ENCODE peak calls at places on chromosome 5, in seven cellular contexts. V is IMR-90, P is fibroblast of lung, T is MM.1S, U is endodermal cell, R is keratinocyte, G is neuronal stem cell. F is an unnamed sample.

GRCh38 chr5:39063037-39063436 is 11.2 kb downstream of the RICTOR start:
- DNase-seq in V (no peak), P (no peak), T (no peak), U (no peak), R (no peak), G (no peak), F (no peak)

GRCh38 chr5:98108497-98108896 is 665.0 kb upstream of the RGMB start:
- DNase-seq in V (peak), P (peak), T (no peak), U (no peak), R (peak), G (no peak), F (no peak)

GRCh38 chr5:136014049-136014516 is 14.7 kb upstream of the TGFBI start:
- DNase-seq in V (no peak), P (peak), T (no peak), U (peak), R (no peak), G (no peak), F (no peak)

GRCh38 chr5:7813007-7813406 is 37.9 kb downstream of the CFAP90 start:
- DNase-seq in V (no peak), P (no peak), T (no peak), U (no peak), R (no peak), G (no peak), F (no peak)

GRCh38 chr5:72587909-72588308 is 80.7 kb upstream of the ZNF366 start:
- DNase-seq in V (peak), P (no peak), T (no peak), U (no peak), R (no peak), G (no peak), F (no peak)

GRCh38 chr5:125054106-125054505 is 307.7 kb upstream of the ZNF608 start:
- DNase-seq in V (peak), P (no peak), T (no peak), U (no peak), R (no peak), G (no peak), F (no peak)

GRCh38 chr5:170562166-170562565 is 58.3 kb downstream of the KCNIP1 start:
- DNase-seq in V (no peak), P (no peak), T (no peak), U (peak), R (no peak), G (no peak), F (no peak)

GRCh38 chr5:104312481-104312880 is 749.9 kb upstream of the NUDT12 start:
- DNase-seq in V (no peak), P (no peak), T (no peak), U (no peak), R (no peak), G (no peak), F (no peak)

GRCh38 chr5:127723571-127723970 is 20.4 kb downstream of the CCDC192 start:
- DNase-seq in V (no peak), P (peak), T (no peak), U (no peak), R (no peak), G (no peak), F (no peak)

GRCh38 chr5:132422720-132423442 is 53.4 kb downstream of the SLC22A5 start:
- DNase-seq in V (peak), P (peak), T (peak), U (peak), R (no peak), G (no peak), F (no peak)

GRCh38 chr5:154330097-154330667 is 115.6 kb upstream of the SAP30L start:
- DNase-seq in V (no peak), P (no peak), T (no peak), U (no peak), R (no peak), G (no peak), F (no peak)

GRCh38 chr5:6490693-6491092 is 42.0 kb downstream of the UBE2QL1 start:
- DNase-seq in V (no peak), P (no peak), T (no peak), U (no peak), R (no peak), G (no peak), F (no peak)

GRCh38 chr5:35974570-35974969 is 16.6 kb downstream of the UGT3A1 start:
- DNase-seq in V (no peak), P (no peak), T (no peak), U (no peak), R (no peak), G (no peak), F (no peak)

GRCh38 chr5:163509288-163510040 is 4.0 kb downstream of the MAT2B start:
- DNase-seq in V (peak), P (peak), T (no peak), U (no peak), R (peak), G (no peak), F (no peak)

GRCh38 chr5:76790632-76791290 is 28.1 kb upstream of the F2RL1 start:
- DNase-seq in V (peak), P (peak), T (no peak), U (no peak), R (peak), G (no peak), F (no peak)

GRCh38 chr5:133331866-133332731 is 280.2 kb downstream of the FSTL4 start:
- DNase-seq in V (no peak), P (no peak), T (no peak), U (no peak), R (no peak), G (no peak), F (no peak)

GRCh38 chr5:68849103-68849502 is 244.7 kb upstream of the SLC30A5 start:
- DNase-seq in V (no peak), P (no peak), T (no peak), U (no peak), R (no peak), G (no peak), F (no peak)

GRCh38 chr5:72596956-72597355 is 89.7 kb upstream of the ZNF366 start:
- DNase-seq in V (no peak), P (no peak), T (no peak), U (no peak), R (no peak), G (no peak), F (no peak)

GRCh38 chr5:131206772-131207171 is 36.0 kb downstream of the LYRM7 start:
- DNase-seq in V (no peak), P (no peak), T (no peak), U (no peak), R (no peak), G (no peak), F (no peak)

GRCh38 chr5:107812570-107813141 is 141.9 kb upstream of the EFNA5 start:
- DNase-seq in V (peak), P (peak), T (no peak), U (no peak), R (no peak), G (no peak), F (no peak)

GRCh38 chr5:131109540-131110255 is 55.4 kb downstream of the HINT1 start:
- DNase-seq in V (peak), P (peak), T (peak), U (peak), R (no peak), G (peak), F (peak)

GRCh38 chr5:153099328-153099727 is 391.1 kb upstream of the GRIA1 start:
- DNase-seq in V (no peak), P (no peak), T (no peak), U (peak), R (no peak), G (no peak), F (no peak)

GRCh38 chr5:1311443-1312055 is 16.7 kb upstream of the TERT start:
- DNase-seq in V (no peak), P (no peak), T (no peak), U (peak), R (no peak), G (no peak), F (no peak)

GRCh38 chr5:168131519-168131918 is 159.9 kb upstream of the WWC1 start:
- DNase-seq in V (no peak), P (no peak), T (no peak), U (no peak), R (no peak), G (no peak), F (no peak)

GRCh38 chr5:154302181-154302580 is 111.6 kb downstream of the GALNT10 start:
- DNase-seq in V (no peak), P (peak), T (no peak), U (peak), R (no peak), G (no peak), F (no peak)

GRCh38 chr5:65790371-65791163 is 68.6 kb downstream of the NLN start:
- DNase-seq in V (no peak), P (no peak), T (peak), U (no peak), R (no peak), G (no peak), F (no peak)

GRCh38 chr5:148085934-148086333 is 22.2 kb downstream of the SPINK5 start:
- DNase-seq in V (peak), P (no peak), T (no peak), U (no peak), R (no peak), G (no peak), F (no peak)

GRCh38 chr5:128649183-128649582 is 111.1 kb upstream of the FBN2 start:
- DNase-seq in V (peak), P (peak), T (no peak), U (no peak), R (no peak), G (no peak), F (no peak)

GRCh38 chr5:97093193-97093592 is 49.2 kb downstream of the LIX1 start:
- DNase-seq in V (no peak), P (no peak), T (no peak), U (no peak), R (no peak), G (no peak), F (no peak)

GRCh38 chr5:8827701-8828100 is 718.2 kb downstream of the SEMA5A start:
- DNase-seq in V (peak), P (peak), T (no peak), U (no peak), R (no peak), G (no peak), F (no peak)
- H3K9ac ChIP-seq in V (no peak), P (no peak), T (no peak), U (no peak), R (no peak), G (no peak), F (no peak)

GRCh38 chr5:138240690-138241385 is 27.7 kb upstream of the CDC23 start:
- DNase-seq in V (no peak), P (no peak), T (no peak), U (no peak), R (no peak), G (no peak), F (no peak)
- H3K4me3 ChIP-seq in V (no peak), P (no peak), T (no peak), U (no peak), R (no peak), G (no peak), F (no peak)

DNA sequence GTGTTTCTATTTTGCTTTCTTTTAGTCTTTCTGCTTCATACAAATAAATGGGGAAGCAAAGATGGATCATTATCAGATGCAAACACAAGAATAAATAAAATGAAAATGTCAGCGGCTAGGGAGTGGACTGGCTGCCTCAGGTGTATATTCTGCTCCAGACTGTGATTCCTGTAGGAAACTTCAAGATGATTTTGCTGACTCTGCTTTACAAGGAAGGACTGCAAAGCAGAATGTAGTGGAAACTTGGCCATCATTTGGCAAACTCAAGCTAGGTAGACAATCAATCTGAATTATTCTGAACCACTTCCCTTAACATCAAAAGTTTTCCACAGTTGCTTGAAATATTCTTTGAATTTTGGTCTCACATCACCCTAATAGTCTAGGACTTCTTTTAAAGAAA is 38.1 kb upstream of the NREP start:
- DNase-seq in V (no peak), P (no peak), T (no peak), U (no peak), R (no peak), G (no peak), F (no peak)
- H3K9ac ChIP-seq in V (no peak), P (no peak), T (no peak), U (no peak), R (no peak), G (no peak), F (no peak)

DNA sequence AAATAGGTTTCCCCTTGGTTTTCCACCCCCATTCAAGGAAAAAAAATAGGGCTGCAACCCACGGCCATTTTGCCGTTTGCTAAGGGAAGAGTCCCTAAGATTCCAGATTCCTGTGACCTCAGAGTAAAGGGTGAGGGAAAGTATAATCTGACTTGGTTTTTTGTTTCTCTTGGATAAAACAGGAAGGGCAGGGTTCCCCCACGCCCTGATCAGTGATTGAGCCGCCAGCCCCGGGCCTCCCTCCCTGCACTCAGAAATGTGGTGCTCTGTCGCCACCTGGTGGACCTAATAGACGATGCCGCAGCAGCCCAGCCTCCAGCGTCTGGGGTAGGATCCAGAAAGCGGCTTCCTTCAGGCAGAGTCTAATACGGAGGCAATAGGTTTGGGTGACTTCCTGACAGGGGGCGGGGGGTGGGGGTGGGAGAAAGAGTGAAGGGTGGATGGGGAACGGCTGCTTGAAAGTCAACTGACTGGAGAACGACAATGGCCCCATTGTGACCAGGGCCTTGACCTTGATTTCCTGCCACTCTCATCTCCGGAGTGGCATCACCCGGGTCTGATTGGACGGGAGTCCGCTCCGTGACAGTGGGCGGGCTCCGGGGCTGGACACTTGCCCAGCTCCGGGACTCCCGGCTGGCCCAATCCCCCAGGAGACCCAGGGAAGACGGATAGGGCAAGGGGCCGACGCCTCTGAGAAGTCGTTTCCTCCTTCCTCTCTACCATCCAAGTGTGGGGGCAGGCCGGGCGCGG is 17.8 kb upstream of the CYSTM1 start:
- DNase-seq in V (peak), P (peak), T (peak), U (peak), R (no peak), G (peak), F (no peak)
- H3K4me3 ChIP-seq in V (peak), P (peak), T (peak), U (no peak), R (no peak), G (peak), F (peak)

GRCh38 chr5:175688352-175689146 is 30.7 kb downstream of the HRH2 start:
- DNase-seq in V (no peak), P (no peak), T (no peak), U (peak), R (no peak), G (no peak), F (no peak)
- H3K9ac ChIP-seq in V (no peak), P (no peak), T (no peak), U (no peak), R (no peak), G (no peak), F (no peak)

GRCh38 chr5:179166886-179167841 is 107.0 kb downstream of the ZNF354C start:
- DNase-seq in V (peak), P (peak), T (no peak), U (peak), R (no peak), G (peak), F (no peak)
- H3K4me3 ChIP-seq in V (no peak), P (no peak), T (no peak), U (no peak), R (no peak), G (no peak), F (no peak)

DNA sequence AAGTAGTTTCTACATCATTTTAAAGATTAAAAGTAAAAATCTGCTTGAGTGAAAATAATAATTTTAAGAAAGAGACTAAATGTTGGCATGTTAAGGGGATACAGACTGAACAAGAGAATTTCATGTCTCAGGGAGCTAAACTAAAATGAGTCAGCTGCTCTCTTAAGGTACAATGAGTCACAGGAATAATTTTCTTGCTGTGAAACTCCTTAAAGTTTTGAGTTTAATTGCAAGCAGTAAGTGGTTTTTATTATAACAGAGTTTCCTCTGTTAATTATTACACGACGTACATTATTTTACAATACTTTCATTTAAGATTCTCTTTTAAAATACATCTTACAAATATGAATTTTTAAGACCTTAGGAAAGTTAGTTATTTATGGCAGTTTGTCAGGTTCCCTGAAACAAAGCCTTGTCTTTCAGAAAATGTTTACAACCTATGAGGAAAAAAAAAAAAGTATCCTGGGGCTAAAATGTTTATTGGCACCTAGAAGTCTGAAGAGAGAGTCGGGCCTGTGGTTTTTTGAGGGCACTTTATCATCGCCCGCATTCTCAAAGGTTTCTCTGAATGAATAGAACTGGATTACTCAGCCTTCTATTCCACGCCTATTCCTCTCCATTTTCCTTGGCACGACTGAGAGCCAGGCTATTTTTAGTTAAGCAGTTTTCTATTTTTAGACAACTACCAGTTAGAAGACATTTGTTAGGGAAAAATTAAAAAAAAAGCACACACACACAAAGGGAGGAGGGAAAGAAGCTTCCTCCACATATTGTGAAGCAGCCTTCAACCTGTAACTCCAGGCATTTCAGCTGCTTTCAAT is 97.4 kb downstream of the MEF2C start:
- DNase-seq in V (peak), P (peak), T (no peak), U (no peak), R (peak), G (no peak), F (peak)
- H3K9ac ChIP-seq in V (no peak), P (peak), T (no peak), U (no peak), R (no peak), G (no peak), F (peak)

DNA sequence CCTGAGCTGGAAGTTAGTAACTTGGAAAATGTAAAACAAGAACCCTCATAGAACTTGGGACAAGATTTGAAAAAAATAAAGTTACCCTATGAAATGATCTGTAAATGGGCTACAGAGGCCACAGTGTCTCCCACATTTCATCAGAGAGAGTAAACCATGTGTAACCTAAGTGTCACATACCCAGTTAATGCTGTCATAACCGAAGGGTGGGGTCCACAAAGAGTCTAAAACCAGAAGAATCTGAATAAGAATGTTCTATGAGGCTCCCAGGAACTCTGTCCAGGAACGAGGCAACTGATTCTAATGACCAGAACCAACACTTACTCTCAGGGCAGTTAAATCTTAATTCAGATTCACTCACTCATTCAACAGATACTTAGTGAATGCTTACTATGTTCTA is 1.0 kb upstream of the FAM13B start:
- DNase-seq in V (peak), P (peak), T (no peak), U (no peak), R (no peak), G (no peak), F (no peak)
- H3K4me3 ChIP-seq in V (no peak), P (peak), T (no peak), U (peak), R (peak), G (peak), F (peak)

GRCh38 chr5:34589832-34590231 is 66.3 kb upstream of the RAI14 start:
- DNase-seq in V (no peak), P (no peak), T (no peak), U (no peak), R (no peak), G (no peak), F (no peak)
- H3K9ac ChIP-seq in V (no peak), P (no peak), T (no peak), U (no peak), R (no peak), G (no peak), F (no peak)